ENCODE peak calls at places on chromosomes 2 and 18, in seven cellular contexts. One of them, this sample, is unnamed.

GRCh38 chr18:35478520-35479435 is 19.0 kb downstream of the INO80C start:
- DNase-seq in coronary artery: no peak
- DNase-seq in HCEC 1CT: peak
- DNase-seq in stimulated activated CD8-positive, alpha-beta memory T cell treated with anti-CD3 and anti-CD28 coated beads, Interleukin-12 subunit alpha, Interleukin-12 subunit beta, amount 100 ng/mL, for 1 hour: no peak
- DNase-seq in WERI-Rb-1: no peak
- DNase-seq in NCI-H69: peak
- DNase-seq in transverse colon: peak
- DNase-seq in this sample: no peak

GRCh38 chr18:67783215-67783946 is 266.9 kb upstream of the DSEL start:
- DNase-seq in transverse colon: no peak
- DNase-seq in WERI-Rb-1: no peak
- DNase-seq in NCI-H69: no peak
- DNase-seq in stimulated activated CD8-positive, alpha-beta memory T cell treated with anti-CD3 and anti-CD28 coated beads, Interleukin-12 subunit alpha, Interleukin-12 subunit beta, amount 100 ng/mL, for 1 hour: no peak
- DNase-seq in coronary artery: no peak
- DNase-seq in HCEC 1CT: peak
- DNase-seq in this sample: no peak

GRCh38 chr2:6927186-6927585 is 10.0 kb downstream of the RNF144A start:
- DNase-seq in HCEC 1CT: no peak
- DNase-seq in transverse colon: no peak
- DNase-seq in stimulated activated CD8-positive, alpha-beta memory T cell treated with anti-CD3 and anti-CD28 coated beads, Interleukin-12 subunit alpha, Interleukin-12 subunit beta, amount 100 ng/mL, for 1 hour: no peak
- DNase-seq in NCI-H69: no peak
- DNase-seq in WERI-Rb-1: peak
- DNase-seq in coronary artery: no peak
- DNase-seq in this sample: no peak

GRCh38 chr18:76426738-76427305 is 68.2 kb downstream of the ZNF516 start:
- DNase-seq in transverse colon: peak
- DNase-seq in HCEC 1CT: no peak
- DNase-seq in coronary artery: peak
- DNase-seq in stimulated activated CD8-positive, alpha-beta memory T cell treated with anti-CD3 and anti-CD28 coated beads, Interleukin-12 subunit alpha, Interleukin-12 subunit beta, amount 100 ng/mL, for 1 hour: no peak
- DNase-seq in NCI-H69: no peak
- DNase-seq in WERI-Rb-1: peak
- DNase-seq in this sample: peak

GRCh38 chr18:55018602-55019001 is 59.3 kb upstream of the CCDC68 start:
- DNase-seq in HCEC 1CT: peak
- DNase-seq in NCI-H69: no peak
- DNase-seq in transverse colon: no peak
- DNase-seq in stimulated activated CD8-positive, alpha-beta memory T cell treated with anti-CD3 and anti-CD28 coated beads, Interleukin-12 subunit alpha, Interleukin-12 subunit beta, amount 100 ng/mL, for 1 hour: no peak
- DNase-seq in WERI-Rb-1: no peak
- DNase-seq in coronary artery: no peak
- DNase-seq in this sample: no peak

GRCh38 chr2:175432021-175432420 is 250.5 kb upstream of the ATP5MC3 start:
- DNase-seq in NCI-H69: peak
- DNase-seq in HCEC 1CT: no peak
- DNase-seq in transverse colon: no peak
- DNase-seq in coronary artery: no peak
- DNase-seq in stimulated activated CD8-positive, alpha-beta memory T cell treated with anti-CD3 and anti-CD28 coated beads, Interleukin-12 subunit alpha, Interleukin-12 subunit beta, amount 100 ng/mL, for 1 hour: no peak
- DNase-seq in WERI-Rb-1: no peak
- DNase-seq in this sample: no peak

GRCh38 chr2:155062250-155062985 is 363.9 kb downstream of the KCNJ3 start:
- DNase-seq in NCI-H69: no peak
- DNase-seq in stimulated activated CD8-positive, alpha-beta memory T cell treated with anti-CD3 and anti-CD28 coated beads, Interleukin-12 subunit alpha, Interleukin-12 subunit beta, amount 100 ng/mL, for 1 hour: no peak
- DNase-seq in coronary artery: no peak
- DNase-seq in WERI-Rb-1: no peak
- DNase-seq in HCEC 1CT: no peak
- DNase-seq in transverse colon: no peak
- DNase-seq in this sample: no peak

GRCh38 chr2:219687266-219687665 is 59.8 kb downstream of the SLC4A3 start:
- DNase-seq in transverse colon: no peak
- DNase-seq in NCI-H69: no peak
- DNase-seq in coronary artery: no peak
- DNase-seq in HCEC 1CT: peak
- DNase-seq in stimulated activated CD8-positive, alpha-beta memory T cell treated with anti-CD3 and anti-CD28 coated beads, Interleukin-12 subunit alpha, Interleukin-12 subunit beta, amount 100 ng/mL, for 1 hour: no peak
- DNase-seq in WERI-Rb-1: no peak
- DNase-seq in this sample: no peak

GRCh38 chr2:127535941-127536340 is 458 bp downstream of the MYO7B start:
- DNase-seq in coronary artery: no peak
- DNase-seq in NCI-H69: peak
- DNase-seq in WERI-Rb-1: no peak
- DNase-seq in transverse colon: peak
- DNase-seq in stimulated activated CD8-positive, alpha-beta memory T cell treated with anti-CD3 and anti-CD28 coated beads, Interleukin-12 subunit alpha, Interleukin-12 subunit beta, amount 100 ng/mL, for 1 hour: no peak
- DNase-seq in HCEC 1CT: no peak
- DNase-seq in this sample: no peak

GRCh38 chr2:213848631-213849030 is 562.2 kb upstream of the VWC2L start:
- DNase-seq in stimulated activated CD8-positive, alpha-beta memory T cell treated with anti-CD3 and anti-CD28 coated beads, Interleukin-12 subunit alpha, Interleukin-12 subunit beta, amount 100 ng/mL, for 1 hour: no peak
- DNase-seq in transverse colon: no peak
- DNase-seq in coronary artery: no peak
- DNase-seq in WERI-Rb-1: no peak
- DNase-seq in HCEC 1CT: peak
- DNase-seq in NCI-H69: peak
- DNase-seq in this sample: no peak

GRCh38 chr18:47800756-47801155 is 129.7 kb downstream of the SMAD2 start:
- DNase-seq in transverse colon: no peak
- DNase-seq in NCI-H69: no peak
- DNase-seq in coronary artery: no peak
- DNase-seq in WERI-Rb-1: no peak
- DNase-seq in stimulated activated CD8-positive, alpha-beta memory T cell treated with anti-CD3 and anti-CD28 coated beads, Interleukin-12 subunit alpha, Interleukin-12 subunit beta, amount 100 ng/mL, for 1 hour: no peak
- DNase-seq in HCEC 1CT: no peak
- DNase-seq in this sample: no peak

GRCh38 chr18:5066380-5066977 is 130.6 kb downstream of the AKAIN1 start:
- DNase-seq in stimulated activated CD8-positive, alpha-beta memory T cell treated with anti-CD3 and anti-CD28 coated beads, Interleukin-12 subunit alpha, Interleukin-12 subunit beta, amount 100 ng/mL, for 1 hour: no peak
- DNase-seq in NCI-H69: peak
- DNase-seq in coronary artery: no peak
- DNase-seq in transverse colon: peak
- DNase-seq in WERI-Rb-1: peak
- DNase-seq in HCEC 1CT: no peak
- DNase-seq in this sample: no peak

GRCh38 chr2:214808961-214809750 is at the start of gene BARD1:
- DNase-seq in NCI-H69: peak
- DNase-seq in WERI-Rb-1: peak
- DNase-seq in HCEC 1CT: peak
- DNase-seq in stimulated activated CD8-positive, alpha-beta memory T cell treated with anti-CD3 and anti-CD28 coated beads, Interleukin-12 subunit alpha, Interleukin-12 subunit beta, amount 100 ng/mL, for 1 hour: peak
- DNase-seq in coronary artery: peak
- DNase-seq in transverse colon: peak
- DNase-seq in this sample: no peak

GRCh38 chr2:238600506-238601432 is 174.0 kb downstream of the ASB1 start:
- DNase-seq in coronary artery: no peak
- DNase-seq in stimulated activated CD8-positive, alpha-beta memory T cell treated with anti-CD3 and anti-CD28 coated beads, Interleukin-12 subunit alpha, Interleukin-12 subunit beta, amount 100 ng/mL, for 1 hour: no peak
- DNase-seq in HCEC 1CT: no peak
- DNase-seq in WERI-Rb-1: no peak
- DNase-seq in NCI-H69: no peak
- DNase-seq in transverse colon: no peak
- DNase-seq in this sample: no peak

GRCh38 chr2:237625777-237626176 is 1.6 kb upstream of the LRRFIP1 start:
- DNase-seq in stimulated activated CD8-positive, alpha-beta memory T cell treated with anti-CD3 and anti-CD28 coated beads, Interleukin-12 subunit alpha, Interleukin-12 subunit beta, amount 100 ng/mL, for 1 hour: no peak
- DNase-seq in HCEC 1CT: no peak
- DNase-seq in coronary artery: no peak
- DNase-seq in NCI-H69: peak
- DNase-seq in transverse colon: no peak
- DNase-seq in WERI-Rb-1: no peak
- DNase-seq in this sample: no peak

GRCh38 chr2:10834300-10834699 is 21.7 kb upstream of the PDIA6 start:
- DNase-seq in WERI-Rb-1: no peak
- DNase-seq in coronary artery: no peak
- DNase-seq in stimulated activated CD8-positive, alpha-beta memory T cell treated with anti-CD3 and anti-CD28 coated beads, Interleukin-12 subunit alpha, Interleukin-12 subunit beta, amount 100 ng/mL, for 1 hour: no peak
- DNase-seq in transverse colon: no peak
- DNase-seq in NCI-H69: no peak
- DNase-seq in HCEC 1CT: no peak
- DNase-seq in this sample: no peak

GRCh38 chr2:29848566-29849310 is 72.6 kb downstream of the ALK start:
- DNase-seq in NCI-H69: peak
- DNase-seq in stimulated activated CD8-positive, alpha-beta memory T cell treated with anti-CD3 and anti-CD28 coated beads, Interleukin-12 subunit alpha, Interleukin-12 subunit beta, amount 100 ng/mL, for 1 hour: no peak
- DNase-seq in coronary artery: no peak
- DNase-seq in HCEC 1CT: no peak
- DNase-seq in transverse colon: no peak
- DNase-seq in WERI-Rb-1: no peak
- DNase-seq in this sample: no peak

GRCh38 chr18:23114171-23114881 is 21.0 kb upstream of the CABLES1 start:
- DNase-seq in WERI-Rb-1: no peak
- DNase-seq in NCI-H69: peak
- DNase-seq in coronary artery: no peak
- DNase-seq in stimulated activated CD8-positive, alpha-beta memory T cell treated with anti-CD3 and anti-CD28 coated beads, Interleukin-12 subunit alpha, Interleukin-12 subunit beta, amount 100 ng/mL, for 1 hour: no peak
- DNase-seq in transverse colon: no peak
- DNase-seq in HCEC 1CT: no peak
- DNase-seq in this sample: no peak

GRCh38 chr2:240651185-240651584 is 25.9 kb downstream of the GPR35 start:
- DNase-seq in stimulated activated CD8-positive, alpha-beta memory T cell treated with anti-CD3 and anti-CD28 coated beads, Interleukin-12 subunit alpha, Interleukin-12 subunit beta, amount 100 ng/mL, for 1 hour: no peak
- DNase-seq in transverse colon: no peak
- DNase-seq in coronary artery: no peak
- DNase-seq in WERI-Rb-1: no peak
- DNase-seq in NCI-H69: no peak
- DNase-seq in HCEC 1CT: no peak
- DNase-seq in this sample: no peak